ENCODE peak calls at places on chromosomes 1 and 21, in four cellular contexts. One of them, this sample, is unnamed.
A peak's percentile ranks its signal among the peaks of the same experiment; 100 is the strongest.

GRCh38 chr21:39016740-39017315 is 166.4 kb downstream of the PSMG1 start:
- DNase-seq in effector CD4-positive, alpha-beta T cell: no peak
- DNase-seq in GM04504: no peak
- DNase-seq in GM13977: peak; percentile 49
- DNase-seq in this sample: no peak

GRCh38 chr1:78996791-78997190 is 9.7 kb downstream of the ADGRL4 start:
- DNase-seq in GM13977: no peak
- DNase-seq in GM04504: no peak
- DNase-seq in effector CD4-positive, alpha-beta T cell: no peak
- DNase-seq in this sample: no peak

GRCh38 chr21:26708223-26708800 is 135.2 kb upstream of the CYYR1 start:
- DNase-seq in effector CD4-positive, alpha-beta T cell: no peak
- DNase-seq in GM13977: no peak
- DNase-seq in GM04504: no peak
- DNase-seq in this sample: no peak

GRCh38 chr1:234270581-234271242 is 102.5 kb upstream of the COA6 start:
- DNase-seq in GM13977: no peak
- DNase-seq in GM04504: no peak
- DNase-seq in effector CD4-positive, alpha-beta T cell: no peak
- DNase-seq in this sample: no peak

GRCh38 chr1:229159668-229160544 is 111.0 kb upstream of the RAB4A start:
- DNase-seq in GM04504: no peak
- DNase-seq in effector CD4-positive, alpha-beta T cell: no peak
- DNase-seq in GM13977: no peak
- DNase-seq in this sample: no peak

GRCh38 chr1:228089520-228090380 is 7.2 kb downstream of the ARF1 start:
- DNase-seq in effector CD4-positive, alpha-beta T cell: no peak
- DNase-seq in GM04504: no peak
- DNase-seq in GM13977: no peak
- DNase-seq in this sample: no peak

GRCh38 chr1:65002508-65003315 is 36.4 kb upstream of the JAK1 start:
- DNase-seq in GM13977: peak; percentile 71
- DNase-seq in effector CD4-positive, alpha-beta T cell: peak; percentile 72
- DNase-seq in GM04504: peak; percentile 44
- DNase-seq in this sample: peak; percentile 88

GRCh38 chr1:206513312-206514111 is 6.2 kb downstream of the RASSF5 start:
- DNase-seq in GM13977: no peak
- DNase-seq in effector CD4-positive, alpha-beta T cell: no peak
- DNase-seq in GM04504: peak; percentile 66
- DNase-seq in this sample: no peak

GRCh38 chr1:20366766-20367602 is 76.3 kb downstream of the VWA5B1 start:
- DNase-seq in GM04504: no peak
- DNase-seq in effector CD4-positive, alpha-beta T cell: no peak
- DNase-seq in GM13977: peak; percentile 60
- DNase-seq in this sample: no peak

GRCh38 chr1:109876617-109877319 is 33.9 kb upstream of the CSF1 start:
- DNase-seq in GM13977: no peak
- DNase-seq in effector CD4-positive, alpha-beta T cell: no peak
- DNase-seq in GM04504: peak; percentile 65
- DNase-seq in this sample: no peak

GRCh38 chr21:38858429-38859205 is 52.9 kb downstream of the ETS2 start:
- DNase-seq in GM04504: no peak
- DNase-seq in effector CD4-positive, alpha-beta T cell: no peak
- DNase-seq in GM13977: no peak
- DNase-seq in this sample: no peak

GRCh38 chr1:184387069-184387870 is 441 bp downstream of the C1orf21 start:
- DNase-seq in effector CD4-positive, alpha-beta T cell: peak; percentile 3
- DNase-seq in GM04504: no peak
- DNase-seq in GM13977: peak; percentile 39
- DNase-seq in this sample: peak; percentile 50

GRCh38 chr1:6955357-6956154 is 170.3 kb downstream of the CAMTA1 start:
- DNase-seq in GM13977: no peak
- DNase-seq in effector CD4-positive, alpha-beta T cell: no peak
- DNase-seq in GM04504: no peak
- DNase-seq in this sample: no peak

GRCh38 chr1:193406901-193407300 is 220.5 kb upstream of the B3GALT2 start:
- DNase-seq in GM13977: peak; percentile 20
- DNase-seq in GM04504: peak; percentile 17
- DNase-seq in effector CD4-positive, alpha-beta T cell: no peak
- DNase-seq in this sample: no peak

GRCh38 chr1:153667439-153667838 is 3.4 kb downstream of the ILF2 start:
- DNase-seq in GM13977: no peak
- DNase-seq in effector CD4-positive, alpha-beta T cell: no peak
- DNase-seq in GM04504: no peak
- DNase-seq in this sample: no peak

GRCh38 chr1:218274551-218274950 is 10.5 kb upstream of the RRP15 start:
- DNase-seq in GM13977: no peak
- DNase-seq in effector CD4-positive, alpha-beta T cell: no peak
- DNase-seq in GM04504: no peak
- DNase-seq in this sample: no peak

GRCh38 chr21:41755258-41755933 is 11.5 kb downstream of the RIPK4 start:
- DNase-seq in GM04504: no peak
- DNase-seq in GM13977: no peak
- DNase-seq in effector CD4-positive, alpha-beta T cell: no peak
- DNase-seq in this sample: no peak

GRCh38 chr1:31848381-31848897 is 32.6 kb upstream of the SPOCD1 start:
- DNase-seq in GM13977: peak; percentile 50
- DNase-seq in GM04504: no peak
- DNase-seq in effector CD4-positive, alpha-beta T cell: peak; percentile 22
- DNase-seq in this sample: no peak

GRCh38 chr1:43634729-43635128 is 15.2 kb upstream of the KDM4A start:
- DNase-seq in effector CD4-positive, alpha-beta T cell: no peak
- DNase-seq in GM04504: no peak
- DNase-seq in GM13977: no peak
- DNase-seq in this sample: no peak

GRCh38 chr1:93701619-93702018 is 20.0 kb upstream of the BCAR3 start:
- DNase-seq in GM04504: peak; percentile 97
- DNase-seq in GM13977: no peak
- DNase-seq in effector CD4-positive, alpha-beta T cell: no peak
- DNase-seq in this sample: no peak

GRCh38 chr1:52636701-52637695 is 4.0 kb downstream of the SHISAL2A start:
- DNase-seq in effector CD4-positive, alpha-beta T cell: peak; percentile 66
- DNase-seq in GM13977: peak; percentile 72
- DNase-seq in GM04504: no peak
- DNase-seq in this sample: no peak

GRCh38 chr1:68000191-68000590 is 50.2 kb downstream of the DIRAS3 start:
- DNase-seq in effector CD4-positive, alpha-beta T cell: no peak
- DNase-seq in GM04504: no peak
- DNase-seq in GM13977: no peak
- DNase-seq in this sample: no peak

GRCh38 chr21:43808832-43809251 is 19.5 kb downstream of the RRP1 start:
- DNase-seq in GM13977: no peak
- DNase-seq in effector CD4-positive, alpha-beta T cell: no peak
- DNase-seq in GM04504: no peak
- DNase-seq in this sample: no peak

GRCh38 chr1:47838562-47839459 is 158.4 kb downstream of the TRABD2B start:
- DNase-seq in GM04504: no peak
- DNase-seq in GM13977: no peak
- DNase-seq in effector CD4-positive, alpha-beta T cell: no peak
- DNase-seq in this sample: no peak

GRCh38 chr1:145823565-145824498 is at the start of the genes POLR3C and RNF115:
- DNase-seq in GM04504: peak; percentile 84
- DNase-seq in effector CD4-positive, alpha-beta T cell: peak; percentile 84
- DNase-seq in GM13977: peak; percentile 90
- DNase-seq in this sample: peak; percentile 94

GRCh38 chr1:181104790-181105133 is 16.3 kb downstream of the IER5 start:
- DNase-seq in GM13977: peak; percentile 37
- DNase-seq in GM04504: no peak
- DNase-seq in effector CD4-positive, alpha-beta T cell: peak; percentile 43
- DNase-seq in this sample: no peak

GRCh38 chr21:43268086-43268803 is 99.4 kb downstream of the CRYAA start:
- DNase-seq in effector CD4-positive, alpha-beta T cell: no peak
- DNase-seq in GM04504: no peak
- DNase-seq in GM13977: no peak
- DNase-seq in this sample: no peak

GRCh38 chr1:154483941-154484803 is 17.8 kb upstream of the TDRD10 start:
- DNase-seq in GM04504: no peak
- DNase-seq in effector CD4-positive, alpha-beta T cell: no peak
- DNase-seq in GM13977: no peak
- DNase-seq in this sample: no peak

GRCh38 chr1:17207046-17207445 is 2.1 kb downstream of the PADI1 start:
- DNase-seq in GM13977: peak; percentile 62
- DNase-seq in GM04504: no peak
- DNase-seq in effector CD4-positive, alpha-beta T cell: no peak
- DNase-seq in this sample: no peak

GRCh38 chr1:162840256-162840839 is 20.6 kb downstream of the CCDC190 start:
- DNase-seq in GM04504: no peak
- DNase-seq in effector CD4-positive, alpha-beta T cell: no peak
- DNase-seq in GM13977: no peak
- DNase-seq in this sample: no peak

GRCh38 chr1:66550243-66550642 is 16.3 kb downstream of the SGIP1 start:
- DNase-seq in GM13977: no peak
- DNase-seq in effector CD4-positive, alpha-beta T cell: no peak
- DNase-seq in GM04504: no peak
- DNase-seq in this sample: no peak

GRCh38 chr1:78856096-78856495 is 150.4 kb downstream of the ADGRL4 start:
- DNase-seq in effector CD4-positive, alpha-beta T cell: no peak
- DNase-seq in GM04504: no peak
- DNase-seq in GM13977: no peak
- DNase-seq in this sample: no peak

GRCh38 chr1:23098463-23099170 is 70.0 kb downstream of the LUZP1 start:
- DNase-seq in effector CD4-positive, alpha-beta T cell: peak; percentile 46
- DNase-seq in GM13977: peak; percentile 61
- DNase-seq in GM04504: peak; percentile 53
- DNase-seq in this sample: peak; percentile 62

GRCh38 chr1:205429742-205430464 is 8.0 kb upstream of the LEMD1 start:
- DNase-seq in GM13977: no peak
- DNase-seq in effector CD4-positive, alpha-beta T cell: no peak
- DNase-seq in GM04504: no peak
- DNase-seq in this sample: no peak

GRCh38 chr1:11781298-11781697 is 19.3 kb downstream of the C1orf167 start:
- DNase-seq in GM04504: no peak
- DNase-seq in GM13977: no peak
- DNase-seq in effector CD4-positive, alpha-beta T cell: no peak
- DNase-seq in this sample: no peak

GRCh38 chr1:217907504-217907903 is 276.4 kb downstream of the SPATA17 start:
- DNase-seq in GM04504: no peak
- DNase-seq in GM13977: no peak
- DNase-seq in effector CD4-positive, alpha-beta T cell: no peak
- DNase-seq in this sample: no peak